ENCODE peak calls at places on chromosomes 6 and 20, in six cellular contexts. One of them, this sample, is unnamed.

GRCh38 chr6:157025459-157025858 is 248.3 kb downstream of the ARID1B start:
- DNase-seq in GM12892: no peak
- DNase-seq in activated T-cell treated with anti-CD3 and anti-CD28 coated beads for 1 hour: no peak
- DNase-seq in iPS-NIHi11: no peak
- DNase-seq in glomerular endothelial cell: no peak
- DNase-seq in sigmoid colon: no peak
- DNase-seq in this sample: no peak

GRCh38 chr20:59416916-59417315 is 116.5 kb downstream of the EDN3 start:
- DNase-seq in GM12892: no peak
- DNase-seq in activated T-cell treated with anti-CD3 and anti-CD28 coated beads for 1 hour: no peak
- DNase-seq in iPS-NIHi11: no peak
- DNase-seq in glomerular endothelial cell: no peak
- DNase-seq in sigmoid colon: peak; percentile 37
- DNase-seq in this sample: no peak

GRCh38 chr6:27295301-27296079 is 16.6 kb downstream of the POM121L2 start:
- DNase-seq in GM12892: no peak
- DNase-seq in activated T-cell treated with anti-CD3 and anti-CD28 coated beads for 1 hour: no peak
- DNase-seq in iPS-NIHi11: peak; percentile 66
- DNase-seq in glomerular endothelial cell: no peak
- DNase-seq in sigmoid colon: no peak
- DNase-seq in this sample: no peak

GRCh38 chr20:12372557-12372956 is 454.9 kb downstream of the BTBD3 start:
- DNase-seq in GM12892: no peak
- DNase-seq in activated T-cell treated with anti-CD3 and anti-CD28 coated beads for 1 hour: no peak
- DNase-seq in iPS-NIHi11: no peak
- DNase-seq in glomerular endothelial cell: no peak
- DNase-seq in sigmoid colon: no peak
- DNase-seq in this sample: no peak

GRCh38 chr6:137978252-137978896 is 111.3 kb downstream of the TNFAIP3 start:
- DNase-seq in GM12892: no peak
- DNase-seq in activated T-cell treated with anti-CD3 and anti-CD28 coated beads for 1 hour: no peak
- DNase-seq in iPS-NIHi11: no peak
- DNase-seq in glomerular endothelial cell: no peak
- DNase-seq in sigmoid colon: no peak
- DNase-seq in this sample: no peak

GRCh38 chr6:145736854-145737181 is 1.5 kb upstream of the EPM2A start:
- DNase-seq in GM12892: no peak
- DNase-seq in activated T-cell treated with anti-CD3 and anti-CD28 coated beads for 1 hour: no peak
- DNase-seq in iPS-NIHi11: no peak
- DNase-seq in glomerular endothelial cell: no peak
- DNase-seq in sigmoid colon: no peak
- DNase-seq in this sample: no peak

GRCh38 chr6:37170273-37171140 is 555 bp downstream of the PIM1 start:
- DNase-seq in GM12892: peak; percentile 42
- DNase-seq in activated T-cell treated with anti-CD3 and anti-CD28 coated beads for 1 hour: no peak
- DNase-seq in iPS-NIHi11: peak; percentile 40
- DNase-seq in glomerular endothelial cell: no peak
- DNase-seq in sigmoid colon: peak; percentile 88
- DNase-seq in this sample: peak; percentile 49

GRCh38 chr20:14984768-14985622 is 647.6 kb upstream of the FLRT3 start:
- DNase-seq in GM12892: no peak
- DNase-seq in activated T-cell treated with anti-CD3 and anti-CD28 coated beads for 1 hour: no peak
- DNase-seq in iPS-NIHi11: no peak
- DNase-seq in glomerular endothelial cell: peak; percentile 45
- DNase-seq in sigmoid colon: no peak
- DNase-seq in this sample: no peak

GRCh38 chr6:27332692-27333641 is 20.9 kb upstream of the POM121L2 start:
- DNase-seq in GM12892: no peak
- DNase-seq in activated T-cell treated with anti-CD3 and anti-CD28 coated beads for 1 hour: peak; percentile 23
- DNase-seq in iPS-NIHi11: peak; percentile 76
- DNase-seq in glomerular endothelial cell: no peak
- DNase-seq in sigmoid colon: no peak
- DNase-seq in this sample: peak; percentile 42

GRCh38 chr20:49484180-49485140 is 2.0 kb upstream of the KCNB1 start:
- DNase-seq in GM12892: peak; percentile 73
- DNase-seq in activated T-cell treated with anti-CD3 and anti-CD28 coated beads for 1 hour: peak; percentile 31
- DNase-seq in iPS-NIHi11: peak; percentile 97
- DNase-seq in glomerular endothelial cell: no peak
- DNase-seq in sigmoid colon: peak; percentile 92
- DNase-seq in this sample: peak; percentile 7

GRCh38 chr6:41373919-41374617 is 38.7 kb downstream of the NCR2 start:
- DNase-seq in GM12892: no peak
- DNase-seq in activated T-cell treated with anti-CD3 and anti-CD28 coated beads for 1 hour: no peak
- DNase-seq in iPS-NIHi11: peak; percentile 49
- DNase-seq in glomerular endothelial cell: no peak
- DNase-seq in sigmoid colon: no peak
- DNase-seq in this sample: no peak

GRCh38 chr6:43115365-43115764 is 39.3 kb downstream of the PTK7 start:
- DNase-seq in GM12892: no peak
- DNase-seq in activated T-cell treated with anti-CD3 and anti-CD28 coated beads for 1 hour: no peak
- DNase-seq in iPS-NIHi11: no peak
- DNase-seq in glomerular endothelial cell: no peak
- DNase-seq in sigmoid colon: no peak
- DNase-seq in this sample: no peak

GRCh38 chr6:134647861-134648260 is 302.0 kb downstream of the ALDH8A1 start:
- DNase-seq in GM12892: no peak
- DNase-seq in activated T-cell treated with anti-CD3 and anti-CD28 coated beads for 1 hour: no peak
- DNase-seq in iPS-NIHi11: no peak
- DNase-seq in glomerular endothelial cell: no peak
- DNase-seq in sigmoid colon: no peak
- DNase-seq in this sample: no peak

GRCh38 chr6:143536461-143536865 is 24.9 kb upstream of the FUCA2 start:
- DNase-seq in GM12892: peak; percentile 29
- DNase-seq in activated T-cell treated with anti-CD3 and anti-CD28 coated beads for 1 hour: peak; percentile 27
- DNase-seq in iPS-NIHi11: peak; percentile 59
- DNase-seq in glomerular endothelial cell: no peak
- DNase-seq in sigmoid colon: no peak
- DNase-seq in this sample: no peak

GRCh38 chr20:64086801-64087200 is 2.6 kb upstream of the LKAAEAR1 start:
- DNase-seq in GM12892: no peak
- DNase-seq in activated T-cell treated with anti-CD3 and anti-CD28 coated beads for 1 hour: no peak
- DNase-seq in iPS-NIHi11: no peak
- DNase-seq in glomerular endothelial cell: no peak
- DNase-seq in sigmoid colon: no peak
- DNase-seq in this sample: no peak

GRCh38 chr6:167225903-167226508 is 65.1 kb upstream of the UNC93A start:
- DNase-seq in GM12892: no peak
- DNase-seq in activated T-cell treated with anti-CD3 and anti-CD28 coated beads for 1 hour: no peak
- DNase-seq in iPS-NIHi11: no peak
- DNase-seq in glomerular endothelial cell: peak; percentile 33
- DNase-seq in sigmoid colon: no peak
- DNase-seq in this sample: no peak

GRCh38 chr20:23971320-23971719 is 17.3 kb downstream of the GGTLC1 start:
- DNase-seq in GM12892: no peak
- DNase-seq in activated T-cell treated with anti-CD3 and anti-CD28 coated beads for 1 hour: no peak
- DNase-seq in iPS-NIHi11: no peak
- DNase-seq in glomerular endothelial cell: no peak
- DNase-seq in sigmoid colon: no peak
- DNase-seq in this sample: no peak

GRCh38 chr6:125753218-125753936 is 3.9 kb downstream of the HEY2 start:
- DNase-seq in GM12892: no peak
- DNase-seq in activated T-cell treated with anti-CD3 and anti-CD28 coated beads for 1 hour: no peak
- DNase-seq in iPS-NIHi11: no peak
- DNase-seq in glomerular endothelial cell: no peak
- DNase-seq in sigmoid colon: no peak
- DNase-seq in this sample: no peak

GRCh38 chr6:147448212-147448611 is 60.3 kb upstream of the SAMD5 start:
- DNase-seq in GM12892: no peak
- DNase-seq in activated T-cell treated with anti-CD3 and anti-CD28 coated beads for 1 hour: no peak
- DNase-seq in iPS-NIHi11: peak; percentile 63
- DNase-seq in glomerular endothelial cell: no peak
- DNase-seq in sigmoid colon: no peak
- DNase-seq in this sample: no peak

GRCh38 chr6:33093857-33094256 is 18.1 kb downstream of the HLA-DPB1 start:
- DNase-seq in GM12892: no peak
- DNase-seq in activated T-cell treated with anti-CD3 and anti-CD28 coated beads for 1 hour: no peak
- DNase-seq in iPS-NIHi11: no peak
- DNase-seq in glomerular endothelial cell: no peak
- DNase-seq in sigmoid colon: no peak
- DNase-seq in this sample: no peak

GRCh38 chr6:126873351-126873750 is 245.1 kb upstream of the RSPO3 start:
- DNase-seq in GM12892: no peak
- DNase-seq in activated T-cell treated with anti-CD3 and anti-CD28 coated beads for 1 hour: no peak
- DNase-seq in iPS-NIHi11: no peak
- DNase-seq in glomerular endothelial cell: no peak
- DNase-seq in sigmoid colon: no peak
- DNase-seq in this sample: no peak

GRCh38 chr20:20843982-20844381 is 131.5 kb upstream of the RALGAPA2 start:
- DNase-seq in GM12892: no peak
- DNase-seq in activated T-cell treated with anti-CD3 and anti-CD28 coated beads for 1 hour: no peak
- DNase-seq in iPS-NIHi11: peak; percentile 75
- DNase-seq in glomerular endothelial cell: no peak
- DNase-seq in sigmoid colon: no peak
- DNase-seq in this sample: no peak

GRCh38 chr6:141269684-141270083 is 863.0 kb upstream of the GJE1 start:
- DNase-seq in GM12892: no peak
- DNase-seq in activated T-cell treated with anti-CD3 and anti-CD28 coated beads for 1 hour: no peak
- DNase-seq in iPS-NIHi11: no peak
- DNase-seq in glomerular endothelial cell: no peak
- DNase-seq in sigmoid colon: no peak
- DNase-seq in this sample: no peak

GRCh38 chr6:131159578-131159977 is 24.3 kb downstream of the AKAP7 start:
- DNase-seq in GM12892: no peak
- DNase-seq in activated T-cell treated with anti-CD3 and anti-CD28 coated beads for 1 hour: no peak
- DNase-seq in iPS-NIHi11: no peak
- DNase-seq in glomerular endothelial cell: no peak
- DNase-seq in sigmoid colon: no peak
- DNase-seq in this sample: no peak

GRCh38 chr20:33431797-33432381 is 11.7 kb downstream of the SNTA1 start:
- DNase-seq in GM12892: no peak
- DNase-seq in activated T-cell treated with anti-CD3 and anti-CD28 coated beads for 1 hour: no peak
- DNase-seq in iPS-NIHi11: no peak
- DNase-seq in glomerular endothelial cell: no peak
- DNase-seq in sigmoid colon: no peak
- DNase-seq in this sample: no peak

GRCh38 chr6:30394139-30394538 is 49.2 kb downstream of the RPP21 start:
- DNase-seq in GM12892: no peak
- DNase-seq in activated T-cell treated with anti-CD3 and anti-CD28 coated beads for 1 hour: no peak
- DNase-seq in iPS-NIHi11: no peak
- DNase-seq in glomerular endothelial cell: no peak
- DNase-seq in sigmoid colon: no peak
- DNase-seq in this sample: no peak

GRCh38 chr20:9635756-9636155 is 121.4 kb downstream of the LAMP5 start:
- DNase-seq in GM12892: no peak
- DNase-seq in activated T-cell treated with anti-CD3 and anti-CD28 coated beads for 1 hour: no peak
- DNase-seq in iPS-NIHi11: no peak
- DNase-seq in glomerular endothelial cell: no peak
- DNase-seq in sigmoid colon: no peak
- DNase-seq in this sample: no peak

GRCh38 chr6:152371775-152372174 is 265.4 kb downstream of the SYNE1 start:
- DNase-seq in GM12892: no peak
- DNase-seq in activated T-cell treated with anti-CD3 and anti-CD28 coated beads for 1 hour: no peak
- DNase-seq in iPS-NIHi11: no peak
- DNase-seq in glomerular endothelial cell: no peak
- DNase-seq in sigmoid colon: no peak
- DNase-seq in this sample: no peak

GRCh38 chr6:136958168-136958567 is 36.1 kb downstream of the SLC35D3 start:
- DNase-seq in GM12892: no peak
- DNase-seq in activated T-cell treated with anti-CD3 and anti-CD28 coated beads for 1 hour: no peak
- DNase-seq in iPS-NIHi11: no peak
- DNase-seq in glomerular endothelial cell: no peak
- DNase-seq in sigmoid colon: no peak
- DNase-seq in this sample: no peak

GRCh38 chr6:129481706-129482105 is 228.3 kb downstream of the ARHGAP18 start:
- DNase-seq in GM12892: no peak
- DNase-seq in activated T-cell treated with anti-CD3 and anti-CD28 coated beads for 1 hour: no peak
- DNase-seq in iPS-NIHi11: no peak
- DNase-seq in glomerular endothelial cell: no peak
- DNase-seq in sigmoid colon: no peak
- DNase-seq in this sample: no peak

GRCh38 chr20:50900261-50900660 is 31.0 kb downstream of the ADNP start:
- DNase-seq in GM12892: no peak
- DNase-seq in activated T-cell treated with anti-CD3 and anti-CD28 coated beads for 1 hour: no peak
- DNase-seq in iPS-NIHi11: no peak
- DNase-seq in glomerular endothelial cell: no peak
- DNase-seq in sigmoid colon: no peak
- DNase-seq in this sample: no peak

GRCh38 chr20:56091635-56092180 is 86.4 kb upstream of the CBLN4 start:
- DNase-seq in GM12892: no peak
- DNase-seq in activated T-cell treated with anti-CD3 and anti-CD28 coated beads for 1 hour: no peak
- DNase-seq in iPS-NIHi11: no peak
- DNase-seq in glomerular endothelial cell: no peak
- DNase-seq in sigmoid colon: no peak
- DNase-seq in this sample: no peak

GRCh38 chr6:10403385-10404106 is 11.3 kb downstream of the TFAP2A start:
- DNase-seq in GM12892: no peak
- DNase-seq in activated T-cell treated with anti-CD3 and anti-CD28 coated beads for 1 hour: no peak
- DNase-seq in iPS-NIHi11: no peak
- DNase-seq in glomerular endothelial cell: no peak
- DNase-seq in sigmoid colon: no peak
- DNase-seq in this sample: no peak

GRCh38 chr20:1685304-1686052 is 27.9 kb upstream of the SIRPG start:
- DNase-seq in GM12892: no peak
- DNase-seq in activated T-cell treated with anti-CD3 and anti-CD28 coated beads for 1 hour: no peak
- DNase-seq in iPS-NIHi11: no peak
- DNase-seq in glomerular endothelial cell: no peak
- DNase-seq in sigmoid colon: no peak
- DNase-seq in this sample: no peak

GRCh38 chr20:5315807-5316187 is 957 bp downstream of the PROKR2 start:
- DNase-seq in GM12892: no peak
- DNase-seq in activated T-cell treated with anti-CD3 and anti-CD28 coated beads for 1 hour: no peak
- DNase-seq in iPS-NIHi11: peak; percentile 49
- DNase-seq in glomerular endothelial cell: no peak
- DNase-seq in sigmoid colon: no peak
- DNase-seq in this sample: no peak

GRCh38 chr6:140346461-140346860 is 972.0 kb upstream of the CITED2 start:
- DNase-seq in GM12892: no peak
- DNase-seq in activated T-cell treated with anti-CD3 and anti-CD28 coated beads for 1 hour: no peak
- DNase-seq in iPS-NIHi11: no peak
- DNase-seq in glomerular endothelial cell: peak; percentile 90
- DNase-seq in sigmoid colon: no peak
- DNase-seq in this sample: no peak

GRCh38 chr20:18832801-18833200 is 19.2 kb downstream of the SCP2D1 start:
- DNase-seq in GM12892: no peak
- DNase-seq in activated T-cell treated with anti-CD3 and anti-CD28 coated beads for 1 hour: no peak
- DNase-seq in iPS-NIHi11: no peak
- DNase-seq in glomerular endothelial cell: no peak
- DNase-seq in sigmoid colon: no peak
- DNase-seq in this sample: no peak

GRCh38 chr20:4169360-4170214 is 154.2 kb upstream of the RNF24 start:
- DNase-seq in GM12892: no peak
- DNase-seq in activated T-cell treated with anti-CD3 and anti-CD28 coated beads for 1 hour: no peak
- DNase-seq in iPS-NIHi11: no peak
- DNase-seq in glomerular endothelial cell: no peak
- DNase-seq in sigmoid colon: no peak
- DNase-seq in this sample: no peak

GRCh38 chr6:168060521-168060931 is 18.5 kb downstream of the FRMD1 start:
- DNase-seq in GM12892: no peak
- DNase-seq in activated T-cell treated with anti-CD3 and anti-CD28 coated beads for 1 hour: no peak
- DNase-seq in iPS-NIHi11: peak; percentile 83
- DNase-seq in glomerular endothelial cell: no peak
- DNase-seq in sigmoid colon: no peak
- DNase-seq in this sample: no peak

GRCh38 chr6:12717356-12717755 is 789 bp downstream of the PHACTR1 start:
- DNase-seq in GM12892: no peak
- DNase-seq in activated T-cell treated with anti-CD3 and anti-CD28 coated beads for 1 hour: no peak
- DNase-seq in iPS-NIHi11: no peak
- DNase-seq in glomerular endothelial cell: no peak
- DNase-seq in sigmoid colon: no peak
- DNase-seq in this sample: no peak